ENCODE peak calls at places on chromosomes 12 and 14, in nine cellular contexts. N is AG09319; W is upper lobe of right lung; B is stomach; H is neural progenitor cell; J is AG10803; E is CD8-positive, alpha-beta T cell; L is transverse colon; M is progenitor cell of endocrine pancreas. Y is an unnamed sample.
A peak's percentile ranks its signal among the peaks of the same experiment; 100 is the strongest.

GRCh38 chr12:113462117-113462774 is 9.4 kb downstream of the LHX5 start:
- DNase-seq in W (peak; percentile 89), J (peak; percentile 69), L (peak; percentile 81), H (peak; percentile 90), M (peak; percentile 83), E (peak; percentile 62), B (peak; percentile 82), N (peak; percentile 39), Y (no peak)

GRCh38 chr14:82636426-82636825 is 1102.8 kb upstream of the SEL1L start:
- DNase-seq in H (no peak), M (no peak), L (no peak), B (no peak), W (no peak), E (no peak), J (no peak), N (no peak), Y (no peak)

GRCh38 chr12:43501705-43502104 is 50.3 kb downstream of the ADAMTS20 start:
- DNase-seq in W (no peak), L (no peak), B (no peak), E (no peak), H (peak; percentile 27), M (no peak), J (peak; percentile 18), N (peak; percentile 2), Y (no peak)

GRCh38 chr14:52949711-52950409 is 990 bp downstream of the FERMT2 start:
- DNase-seq in M (no peak), W (no peak), L (no peak), H (peak; percentile 22), N (no peak), B (no peak), J (peak; percentile 49), E (no peak), Y (no peak)

GRCh38 chr14:56379956-56380355 is 199.6 kb upstream of the TMEM260 start:
- DNase-seq in J (peak; percentile 61), E (no peak), B (no peak), W (no peak), M (no peak), N (peak; percentile 2), L (no peak), H (no peak), Y (no peak)

GRCh38 chr14:52110441-52111086 is 41.7 kb upstream of the NID2 start:
- DNase-seq in B (no peak), E (no peak), N (no peak), H (no peak), M (no peak), J (peak; percentile 61), W (no peak), L (no peak), Y (no peak)

GRCh38 chr14:97380539-97380941 is 583.4 kb downstream of the VRK1 start:
- DNase-seq in B (no peak), E (peak; percentile 31), W (no peak), M (no peak), H (no peak), N (no peak), J (no peak), L (no peak), Y (no peak)

GRCh38 chr12:107605293-107605692 is 80.3 kb upstream of the PWP1 start:
- DNase-seq in L (no peak), W (no peak), E (no peak), B (no peak), N (no peak), J (no peak), H (no peak), M (no peak), Y (no peak)

GRCh38 chr12:1972260-1972659 is 32.0 kb downstream of the DCP1B start:
- DNase-seq in H (no peak), B (no peak), N (no peak), L (no peak), E (no peak), W (no peak), M (no peak), J (peak; percentile 72), Y (no peak)

GRCh38 chr12:106234513-106234912 is 13.3 kb downstream of the CKAP4 start:
- DNase-seq in W (no peak), B (no peak), J (peak; percentile 39), N (no peak), M (no peak), H (no peak), L (no peak), E (no peak), Y (no peak)

GRCh38 chr12:55847603-55848329 is 5.0 kb upstream of the MMP19 start:
- DNase-seq in W (peak; percentile 89), N (peak; percentile 99), B (peak; percentile 66), M (no peak), H (no peak), E (no peak), J (peak; percentile 100), L (peak; percentile 78), Y (peak; percentile 94)

GRCh38 chr14:50533314-50533705 is 941 bp upstream of the MAP4K5 start:
- DNase-seq in H (no peak), E (no peak), B (no peak), J (no peak), M (no peak), N (no peak), L (no peak), W (no peak), Y (no peak)

GRCh38 chr12:124191024-124191359 is 103.9 kb upstream of the RFLNA start:
- DNase-seq in M (no peak), N (no peak), E (no peak), B (no peak), W (no peak), L (no peak), H (peak; percentile 23), J (peak; percentile 7), Y (no peak)

GRCh38 chr12:48883305-48884171 is 17.9 kb upstream of the RND1 start:
- DNase-seq in B (peak; percentile 83), H (peak; percentile 98), W (no peak), E (no peak), J (no peak), M (peak; percentile 26), L (no peak), N (no peak), Y (no peak)

GRCh38 chr14:76776306-76777251 is 15.3 kb downstream of the VASH1 start:
- DNase-seq in W (no peak), B (no peak), L (no peak), J (no peak), N (no peak), H (peak; percentile 25), E (no peak), M (no peak), Y (no peak)

GRCh38 chr12:125643055-125643454 is 577.8 kb downstream of the AACS start:
- DNase-seq in W (no peak), H (no peak), B (no peak), J (no peak), M (no peak), E (no peak), L (no peak), N (no peak), Y (no peak)

GRCh38 chr12:111308473-111308872 is 60.4 kb downstream of the PHETA1 start:
- DNase-seq in J (no peak), W (no peak), L (no peak), E (no peak), N (no peak), M (no peak), H (no peak), B (no peak), Y (no peak)

GRCh38 chr12:111303531-111303930 is 65.4 kb downstream of the PHETA1 start:
- DNase-seq in H (no peak), E (no peak), W (no peak), N (no peak), B (no peak), J (no peak), M (no peak), L (no peak), Y (no peak)

GRCh38 chr12:111309584-111309983 is 59.3 kb downstream of the PHETA1 start:
- DNase-seq in L (no peak), N (no peak), M (no peak), H (no peak), B (no peak), J (no peak), W (no peak), E (no peak), Y (no peak)

GRCh38 chr12:111310076-111310870 is 58.6 kb downstream of the PHETA1 start:
- DNase-seq in E (no peak), L (no peak), B (no peak), H (no peak), W (no peak), M (no peak), J (no peak), N (no peak), Y (no peak)

GRCh38 chr12:111304642-111305071 is 64.2 kb downstream of the PHETA1 start:
- DNase-seq in W (no peak), H (peak; percentile 22), M (no peak), L (no peak), J (no peak), E (peak; percentile 6), B (no peak), N (no peak), Y (no peak)
- TF ChIP-seq CTCF in W (peak; percentile 51), H (peak; percentile 81), M (peak; percentile 67), L (peak; percentile 47), J (peak; percentile 58), E (peak; percentile 62), B (peak; percentile 16), N (peak; percentile 45), Y (peak; percentile 49)

GRCh38 chr14:79369359-79370332 is 841.7 kb downstream of the DIO2 start:
- DNase-seq in M (no peak), B (no peak), H (no peak), W (no peak), N (no peak), E (no peak), L (no peak), J (peak; percentile 51), Y (no peak)
- TF ChIP-seq CTCF in M (no peak), B (no peak), H (no peak), W (no peak), N (no peak), E (no peak), L (no peak), J (peak; percentile 1), Y (no peak)

GRCh38 chr14:60332046-60332399 is 83.0 kb downstream of the PPM1A start:
- DNase-seq in M (no peak), L (no peak), J (no peak), N (no peak), H (no peak), B (no peak), W (no peak), E (no peak), Y (no peak)
- TF ChIP-seq CTCF in M (no peak), L (no peak), J (no peak), N (no peak), H (no peak), B (no peak), W (no peak), E (peak; percentile 43), Y (no peak)

GRCh38 chr12:68977909-68978610 is 45.1 kb upstream of the CPM start:
- DNase-seq in M (no peak), W (no peak), H (no peak), E (no peak), L (no peak), B (no peak), J (no peak), N (no peak), Y (no peak)
- TF ChIP-seq CTCF in M (no peak), W (no peak), H (no peak), E (no peak), L (no peak), B (no peak), J (no peak), N (no peak), Y (no peak)

GRCh38 chr14:22613091-22613695 is 15.1 kb downstream of the ABHD4 start:
- DNase-seq in E (no peak), N (no peak), M (no peak), H (no peak), W (no peak), L (no peak), B (no peak), J (peak; percentile 36), Y (no peak)
- TF ChIP-seq CTCF in E (no peak), N (no peak), M (no peak), H (peak; percentile 9), W (no peak), L (no peak), B (no peak), J (peak; percentile 47), Y (peak; percentile 51)

GRCh38 chr12:93802698-93803097 is 125.5 kb downstream of the CRADD start:
- DNase-seq in H (no peak), B (no peak), N (no peak), W (no peak), M (no peak), E (no peak), J (peak; percentile 59), L (no peak), Y (no peak)
- TF ChIP-seq CTCF in H (no peak), B (no peak), N (peak; percentile 54), W (no peak), M (no peak), E (no peak), J (peak; percentile 60), L (no peak), Y (peak; percentile 47)